ENCODE peak calls at places on chromosomes 3 and 15, in four cellular contexts. One of them, this sample, is unnamed.

GRCh38 chr15:66390670-66391069 is 4.0 kb downstream of the MAP2K1 start:
- DNase-seq in Caco-2: no peak
- DNase-seq in PC-9: no peak
- DNase-seq in neuronal stem cell: no peak
- DNase-seq in this sample: no peak

GRCh38 chr3:156443079-156443478 is 111.8 kb downstream of the SSR3 start:
- DNase-seq in PC-9: no peak
- DNase-seq in neuronal stem cell: no peak
- DNase-seq in Caco-2: no peak
- DNase-seq in this sample: peak; percentile 63

GRCh38 chr15:65532738-65533051 is 2.4 kb downstream of the HACD3 start:
- DNase-seq in Caco-2: no peak
- DNase-seq in PC-9: no peak
- DNase-seq in neuronal stem cell: no peak
- DNase-seq in this sample: no peak

GRCh38 chr3:167497903-167498302 is 24.1 kb upstream of the SERPINI2 start:
- DNase-seq in PC-9: no peak
- DNase-seq in neuronal stem cell: no peak
- DNase-seq in Caco-2: no peak
- DNase-seq in this sample: no peak

GRCh38 chr3:129315386-129315991 is 36.8 kb downstream of the HMCES start:
- DNase-seq in PC-9: peak; percentile 40
- DNase-seq in Caco-2: no peak
- DNase-seq in neuronal stem cell: no peak
- DNase-seq in this sample: peak; percentile 75

GRCh38 chr3:64502284-64502683 is 185.5 kb downstream of the ADAMTS9 start:
- DNase-seq in neuronal stem cell: no peak
- DNase-seq in PC-9: no peak
- DNase-seq in Caco-2: no peak
- DNase-seq in this sample: no peak

GRCh38 chr15:66124626-66125025 is 128.9 kb downstream of the MEGF11 start:
- DNase-seq in PC-9: no peak
- DNase-seq in Caco-2: no peak
- DNase-seq in neuronal stem cell: no peak
- DNase-seq in this sample: no peak

GRCh38 chr3:197807969-197808587 is 17.0 kb downstream of the LRCH3 start:
- DNase-seq in neuronal stem cell: no peak
- DNase-seq in Caco-2: no peak
- DNase-seq in PC-9: no peak
- DNase-seq in this sample: no peak

GRCh38 chr3:104598848-104599501 is 767.7 kb upstream of the ALCAM start:
- DNase-seq in Caco-2: no peak
- DNase-seq in neuronal stem cell: no peak
- DNase-seq in PC-9: no peak
- DNase-seq in this sample: no peak
- H3K4me3 ChIP-seq in Caco-2: no peak overlapping the region
- H3K4me3 ChIP-seq in neuronal stem cell: no peak overlapping the region
- H3K4me3 ChIP-seq in PC-9: no peak overlapping the region
- H3K4me3 ChIP-seq in this sample: no peak overlapping the region

DNA sequence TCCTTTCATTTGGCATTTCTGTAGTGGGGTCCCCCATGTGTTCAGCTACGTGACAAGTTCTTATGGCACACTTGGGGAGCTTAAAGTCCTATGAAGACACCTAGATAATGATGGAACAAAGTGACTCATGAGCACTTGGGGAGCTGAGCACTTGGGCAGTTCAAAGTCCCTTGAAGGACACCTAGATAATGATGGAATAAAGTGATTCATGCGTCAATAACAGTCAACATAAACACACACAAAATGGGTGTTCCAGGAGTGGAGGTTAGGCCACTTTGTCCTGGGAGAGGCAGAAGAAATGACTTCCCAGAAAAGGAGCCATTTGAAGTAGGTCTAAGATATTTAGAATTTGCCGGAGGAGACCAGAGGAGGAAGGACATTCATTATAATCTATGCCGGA is 66.6 kb downstream of the LDHAL6B start:
- DNase-seq in Caco-2: no peak
- DNase-seq in neuronal stem cell: no peak
- DNase-seq in PC-9: no peak
- DNase-seq in this sample: no peak
- H3K4me1 ChIP-seq in Caco-2: peaks cover 77% of the 10 kb centered on the region
- H3K4me1 ChIP-seq in neuronal stem cell: no peaks in the 10 kb centered on the region
- H3K4me1 ChIP-seq in PC-9: peaks cover 73% of the 10 kb centered on the region
- H3K4me1 ChIP-seq in this sample: peaks cover 15% of the 10 kb centered on the region

GRCh38 chr15:75456710-75457109 is 5.2 kb upstream of the SIN3A start:
- DNase-seq in neuronal stem cell: no peak
- DNase-seq in Caco-2: no peak
- DNase-seq in PC-9: no peak
- DNase-seq in this sample: peak; percentile 58
- H3K4me3 ChIP-seq in neuronal stem cell: no peak overlapping the region
- H3K4me3 ChIP-seq in Caco-2: peak overlapping the region; percentile 78
- H3K4me3 ChIP-seq in PC-9: peak overlapping the region; percentile 82
- H3K4me3 ChIP-seq in this sample: peak overlapping the region; percentile 96

DNA sequence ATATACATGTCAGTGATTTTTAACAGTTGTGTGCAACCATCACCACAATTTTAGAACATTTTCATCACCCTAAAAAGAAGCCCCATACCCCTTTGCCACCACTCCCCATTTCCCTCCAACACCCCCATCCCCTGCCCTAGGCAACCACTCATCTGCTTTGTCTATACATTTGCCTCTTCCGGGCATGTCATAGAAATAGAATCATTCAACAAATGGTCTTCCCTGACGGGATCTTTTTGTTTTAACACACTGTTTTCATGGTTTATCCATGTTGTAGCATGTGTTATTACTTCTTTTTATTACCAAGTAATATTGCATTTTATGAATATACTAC is 4.0 kb downstream of the VILL start:
- DNase-seq in PC-9: no peak
- DNase-seq in Caco-2: no peak
- DNase-seq in neuronal stem cell: no peak
- DNase-seq in this sample: no peak
- H3K4me1 ChIP-seq in PC-9: peaks cover 53% of the 10 kb centered on the region
- H3K4me1 ChIP-seq in Caco-2: peaks cover 88% of the 10 kb centered on the region
- H3K4me1 ChIP-seq in neuronal stem cell: no peaks in the 10 kb centered on the region
- H3K4me1 ChIP-seq in this sample: peaks cover 26% of the 10 kb centered on the region

GRCh38 chr15:60395276-60396011 is 2.3 kb downstream of the ANXA2 start:
- DNase-seq in neuronal stem cell: no peak
- DNase-seq in Caco-2: no peak
- DNase-seq in PC-9: no peak
- DNase-seq in this sample: no peak
- H3K4me3 ChIP-seq in neuronal stem cell: no peak overlapping the region
- H3K4me3 ChIP-seq in Caco-2: no peak overlapping the region
- H3K4me3 ChIP-seq in PC-9: peak overlapping the region; percentile 68
- H3K4me3 ChIP-seq in this sample: peak overlapping the region; percentile 98

GRCh38 chr3:23668430-23668904 is 137.3 kb upstream of the UBE2E1 start:
- DNase-seq in neuronal stem cell: no peak
- DNase-seq in Caco-2: no peak
- DNase-seq in PC-9: no peak
- DNase-seq in this sample: no peak
- H3K4me1 ChIP-seq in neuronal stem cell: no peaks in the 10 kb centered on the region
- H3K4me1 ChIP-seq in Caco-2: no peaks in the 10 kb centered on the region
- H3K4me1 ChIP-seq in PC-9: peaks cover 79% of the 10 kb centered on the region
- H3K4me1 ChIP-seq in this sample: no peaks in the 10 kb centered on the region

GRCh38 chr15:99250001-99250400 is 620 bp upstream of the TTC23 start:
- DNase-seq in PC-9: no peak
- DNase-seq in neuronal stem cell: no peak
- DNase-seq in Caco-2: no peak
- DNase-seq in this sample: no peak
- H3K4me3 ChIP-seq in PC-9: peak overlapping the region; percentile 98
- H3K4me3 ChIP-seq in neuronal stem cell: peak overlapping the region; percentile 69
- H3K4me3 ChIP-seq in Caco-2: peak overlapping the region; percentile 84
- H3K4me3 ChIP-seq in this sample: peak overlapping the region; percentile 90